ENCODE peak calls at places on chromosomes 6 and 20, in four cellular contexts. A is breast epithelium, X is uterus, E is mammary epithelial cell. P is an unnamed sample. For H3K4me1, the result is how much of the 10 kb centered on the place peaks cover.

GRCh38 chr6:169251822-169252804 is 1.5 kb downstream of the THBS2 start:
- DNase-seq in A (no peak), X (peak), E (no peak), P (no peak)

GRCh38 chr6:105459884-105460283 is 57.0 kb upstream of the PREP start:
- DNase-seq in A (no peak), X (no peak), E (peak), P (no peak)

GRCh38 chr6:11536795-11537194 is 754 bp upstream of the TMEM170B start:
- DNase-seq in A (no peak), X (peak), E (no peak), P (no peak)

GRCh38 chr6:154430494-154430919 is 73.9 kb upstream of the IPCEF1 start:
- DNase-seq in A (no peak), X (no peak), E (no peak), P (no peak)

GRCh38 chr20:57391439-57392129 is 388 bp downstream of the RBM38 start:
- DNase-seq in A (no peak), X (no peak), E (no peak), P (peak)

GRCh38 chr20:58420798-58421496 is 31.9 kb downstream of the VAPB start:
- DNase-seq in A (no peak), X (no peak), E (peak), P (no peak)

GRCh38 chr6:99492137-99492536 is 23.1 kb downstream of the USP45 start:
- DNase-seq in A (no peak), X (no peak), E (no peak), P (no peak)

GRCh38 chr6:36962874-36963273 is 8.3 kb downstream of the PI16 start:
- DNase-seq in A (no peak), X (no peak), E (no peak), P (peak)

GRCh38 chr6:15063253-15063853 is 182.5 kb upstream of the JARID2 start:
- DNase-seq in A (no peak), X (no peak), E (peak), P (peak)

GRCh38 chr20:25194333-25194972 is 1.1 kb upstream of the ENTPD6 start:
- DNase-seq in A (no peak), X (no peak), E (no peak), P (no peak)

GRCh38 chr6:11378639-11379038 is 146.2 kb upstream of the NEDD9 start:
- DNase-seq in A (no peak), X (no peak), E (no peak), P (no peak)

GRCh38 chr6:70241991-70242420 is 60.9 kb downstream of the COL9A1 start:
- DNase-seq in A (no peak), X (no peak), E (no peak), P (no peak)

GRCh38 chr6:169324661-169325459 is 71.2 kb upstream of the THBS2 start:
- DNase-seq in A (no peak), X (no peak), E (no peak), P (no peak)

GRCh38 chr20:61874421-61875068 is 191.1 kb downstream of the TAF4 start:
- DNase-seq in A (peak), X (no peak), E (peak), P (no peak)

GRCh38 chr6:99458319-99458718 is 33.2 kb upstream of the PNISR start:
- DNase-seq in A (no peak), X (no peak), E (peak), P (no peak)

GRCh38 chr20:14959506-14960493 is 622.4 kb upstream of the FLRT3 start:
- DNase-seq in A (no peak), X (no peak), E (peak), P (no peak)

GRCh38 chr6:123014835-123015234 is 18.8 kb downstream of the CLVS2 start:
- DNase-seq in A (no peak), X (no peak), E (no peak), P (no peak)

GRCh38 chr6:121897337-121897760 is 461.9 kb downstream of the GJA1 start:
- DNase-seq in A (no peak), X (no peak), E (peak), P (no peak)

GRCh38 chr20:32465092-32465900 is 107.2 kb downstream of the ASXL1 start:
- DNase-seq in A (peak), X (peak), E (peak), P (peak)

GRCh38 chr6:72617721-72618120 is 4.1 kb upstream of the KCNQ5 start:
- DNase-seq in A (no peak), X (no peak), E (no peak), P (no peak)

GRCh38 chr6:395432-396125 is 4.0 kb downstream of the IRF4 start:
- DNase-seq in A (no peak), X (no peak), E (no peak), P (no peak)

GRCh38 chr20:1463971-1464570 is 2.6 kb downstream of the NSFL1C start:
- DNase-seq in A (no peak), X (no peak), E (peak), P (no peak)

GRCh38 chr20:41748051-41748450 is 129.9 kb upstream of the CHD6 start:
- DNase-seq in A (no peak), X (no peak), E (no peak), P (no peak)

GRCh38 chr6:39664173-39664572 is 61.0 kb downstream of the KIF6 start:
- DNase-seq in A (no peak), X (no peak), E (no peak), P (no peak)

GRCh38 chr6:155123520-155123919 is 128.4 kb downstream of the TIAM2 start:
- DNase-seq in A (no peak), X (no peak), E (no peak), P (no peak)

GRCh38 chr20:38242848-38243449 is 17.6 kb downstream of the KIAA1755 start:
- DNase-seq in A (no peak), X (no peak), E (no peak), P (no peak)

GRCh38 chr6:48061630-48062029 is 49.4 kb downstream of the PTCHD4 start:
- DNase-seq in A (no peak), X (no peak), E (peak), P (no peak)

GRCh38 chr6:75208564-75209431 is 2.9 kb upstream of the COL12A1 start:
- DNase-seq in A (peak), X (peak), E (peak), P (peak)

GRCh38 chr6:16265351-16266341 is 27.3 kb downstream of the GMPR start:
- DNase-seq in A (no peak), X (no peak), E (no peak), P (no peak)

GRCh38 chr6:124530926-124531325 is 431.3 kb upstream of the RNF217 start:
- DNase-seq in A (no peak), X (no peak), E (no peak), P (no peak)

GRCh38 chr6:34486106-34486740 is 20.3 kb downstream of the PACSIN1 start:
- DNase-seq in A (no peak), X (no peak), E (no peak), P (no peak)

GRCh38 chr20:34472246-34472925 is 43.8 kb upstream of the DYNLRB1 start:
- DNase-seq in A (no peak), X (no peak), E (peak), P (no peak)

GRCh38 chr6:43992126-43992663 is 135.1 kb downstream of the MRPL14 start:
- DNase-seq in A (no peak), X (no peak), E (no peak), P (no peak)

GRCh38 chr20:57867181-57867803 is 157.5 kb upstream of the PMEPA1 start:
- DNase-seq in A (no peak), X (no peak), E (no peak), P (no peak)

GRCh38 chr20:12989586-12989985 is 19.2 kb upstream of the SPTLC3 start:
- DNase-seq in A (no peak), X (no peak), E (no peak), P (no peak)

GRCh38 chr6:45952546-45952945 is 63.1 kb downstream of the CLIC5 start:
- DNase-seq in A (no peak), X (no peak), E (no peak), P (no peak)
- H3K27ac ChIP-seq in A (no peak), X (no peak), E (no peak), P (peak)

DNA sequence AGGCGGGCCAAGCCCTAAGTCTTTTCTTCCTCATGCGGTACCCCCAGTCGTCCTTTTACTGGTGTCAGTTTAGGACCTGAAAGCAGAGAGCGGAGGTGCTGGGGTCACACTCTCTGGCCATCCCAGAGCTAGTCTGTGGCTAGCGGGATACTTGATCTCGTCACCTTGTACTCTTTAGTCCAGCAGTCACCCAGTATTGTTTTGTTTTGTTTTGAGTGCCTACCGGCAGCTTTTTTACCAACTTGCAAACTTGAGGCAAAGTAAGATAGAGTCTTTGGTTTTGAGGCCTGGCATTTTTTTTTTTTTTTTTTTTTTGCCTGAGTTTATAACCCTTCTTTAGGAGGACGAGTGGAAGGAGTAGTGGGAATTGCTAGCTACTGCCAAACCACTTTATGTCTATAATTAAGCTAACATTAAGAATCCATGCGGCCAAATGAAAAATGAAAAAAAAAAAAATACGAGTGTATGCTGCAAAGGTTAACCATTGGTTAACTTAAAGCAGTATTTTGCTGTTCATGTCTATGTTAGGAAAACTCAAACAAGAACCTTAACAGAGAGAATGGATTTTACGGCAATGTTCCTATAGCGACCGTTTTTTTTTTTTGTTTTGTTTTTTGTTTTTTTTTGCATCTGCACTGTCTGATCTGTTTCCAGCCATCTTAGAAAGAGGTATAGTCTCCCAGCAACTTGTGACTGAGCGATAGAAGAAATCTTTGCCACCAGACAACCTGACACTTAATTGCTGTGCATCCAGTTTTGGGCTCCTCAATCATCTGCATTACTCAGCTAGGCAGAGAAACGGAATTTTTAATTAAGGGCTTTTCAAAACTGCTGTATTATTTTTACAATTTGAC is 56.8 kb downstream of the FAM217A start:
- DNase-seq in A (no peak), X (no peak), E (no peak), P (no peak)
- H3K4me1 ChIP-seq in A (under half), X (under half), E (under half), P (half or more)

GRCh38 chr6:110950443-110950842 is 8.1 kb upstream of the GTF3C6 start:
- DNase-seq in A (no peak), X (no peak), E (no peak), P (no peak)

GRCh38 chr6:110951986-110952794 is 6.3 kb upstream of the GTF3C6 start:
- DNase-seq in A (no peak), X (no peak), E (peak), P (no peak)

GRCh38 chr6:110946498-110946897 is 12.0 kb upstream of the GTF3C6 start:
- DNase-seq in A (no peak), X (no peak), E (peak), P (no peak)

GRCh38 chr6:110951008-110951407 is 7.5 kb upstream of the GTF3C6 start:
- DNase-seq in A (no peak), X (no peak), E (no peak), P (no peak)

DNA sequence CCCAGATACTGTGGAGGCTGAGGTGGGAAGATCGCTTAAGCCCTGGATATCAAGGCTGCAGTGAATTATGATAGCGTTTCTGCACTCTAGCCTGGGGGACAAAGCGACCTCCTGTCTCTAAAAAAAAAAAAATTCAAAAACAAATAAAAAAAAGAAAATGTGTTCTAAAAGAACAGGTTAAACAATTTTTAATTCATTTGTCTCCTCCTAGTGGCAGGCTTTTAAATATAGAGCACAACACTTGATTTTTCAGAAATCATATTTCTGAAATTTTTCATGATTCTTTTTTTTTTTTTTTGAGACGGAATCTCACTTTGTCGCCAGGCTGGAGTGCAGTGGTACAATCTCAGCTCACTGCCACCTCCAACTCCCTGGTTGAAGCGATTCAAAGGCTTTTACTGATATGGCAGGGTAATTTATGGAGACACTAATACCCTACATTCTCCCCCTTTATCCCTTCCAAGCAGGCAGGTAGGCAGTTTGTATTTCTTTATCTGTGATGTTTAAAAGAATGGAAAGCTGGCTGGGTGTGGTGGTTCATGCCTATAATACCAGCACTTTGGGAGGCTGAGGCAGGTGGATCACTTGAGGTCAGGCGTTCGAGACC is 8.7 kb upstream of the GTF3C6 start:
- DNase-seq in A (no peak), X (no peak), E (no peak), P (no peak)
- H3K27ac ChIP-seq in A (no peak), X (no peak), E (no peak), P (no peak)

DNA sequence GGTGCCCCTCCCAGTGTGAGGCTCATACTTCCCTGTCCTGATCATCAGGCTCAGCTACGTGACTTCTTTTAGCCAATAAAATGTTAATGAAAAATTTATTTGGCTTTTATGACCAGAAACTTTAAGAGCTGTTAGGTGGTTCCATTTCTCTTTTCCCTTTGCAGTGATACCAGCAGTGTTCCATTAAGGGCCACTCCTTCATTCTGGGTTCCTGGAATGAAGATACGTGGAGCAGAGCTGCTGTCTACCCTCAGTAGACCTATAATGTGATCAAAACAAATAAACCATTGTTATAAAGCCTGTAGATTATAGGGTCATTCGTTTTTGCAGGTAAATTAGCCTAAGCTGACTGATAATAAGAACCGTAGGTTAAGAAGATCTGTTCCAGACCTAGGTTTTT is 228.0 kb downstream of the ZFAND3 start:
- DNase-seq in A (no peak), X (no peak), E (no peak), P (no peak)
- H3K4me1 ChIP-seq in A (under half), X (under half), E (under half), P (under half)

GRCh38 chr6:153405926-153406325 is 274.8 kb upstream of the RGS17 start:
- DNase-seq in A (no peak), X (no peak), E (no peak), P (no peak)

DNA sequence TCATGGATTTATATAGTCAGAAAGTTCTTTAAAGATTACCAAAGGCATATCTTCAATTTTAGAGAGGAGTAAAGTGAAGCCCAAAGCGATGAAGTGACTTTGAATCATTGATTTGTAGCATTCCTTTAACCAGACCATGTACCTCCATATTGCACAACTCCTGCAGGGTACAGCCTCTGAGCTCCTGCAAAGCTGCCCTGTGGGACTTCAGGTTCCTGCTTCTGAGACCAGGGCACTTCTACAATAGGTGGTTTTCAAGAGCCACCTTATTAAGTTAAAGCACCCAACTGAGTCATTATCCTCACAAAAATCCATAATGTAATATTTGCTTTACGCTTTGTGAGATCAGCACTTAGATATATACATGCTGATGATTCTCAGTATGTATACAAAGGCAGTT is 270.7 kb upstream of the RGS17 start:
- DNase-seq in A (no peak), X (no peak), E (no peak), P (no peak)
- H3K27ac ChIP-seq in A (no peak), X (no peak), E (no peak), P (no peak)

GRCh38 chr6:118771253-118771652 is 119.9 kb upstream of the CEP85L start:
- DNase-seq in A (no peak), X (no peak), E (peak), P (no peak)

GRCh38 chr6:118770835-118771234 is 119.4 kb upstream of the CEP85L start:
- DNase-seq in A (no peak), X (no peak), E (no peak), P (no peak)

GRCh38 chr6:118770112-118770788 is 118.9 kb upstream of the CEP85L start:
- DNase-seq in A (no peak), X (no peak), E (no peak), P (no peak)

GRCh38 chr6:118768441-118768840 is 117.0 kb upstream of the CEP85L start:
- DNase-seq in A (no peak), X (no peak), E (no peak), P (no peak)

DNA sequence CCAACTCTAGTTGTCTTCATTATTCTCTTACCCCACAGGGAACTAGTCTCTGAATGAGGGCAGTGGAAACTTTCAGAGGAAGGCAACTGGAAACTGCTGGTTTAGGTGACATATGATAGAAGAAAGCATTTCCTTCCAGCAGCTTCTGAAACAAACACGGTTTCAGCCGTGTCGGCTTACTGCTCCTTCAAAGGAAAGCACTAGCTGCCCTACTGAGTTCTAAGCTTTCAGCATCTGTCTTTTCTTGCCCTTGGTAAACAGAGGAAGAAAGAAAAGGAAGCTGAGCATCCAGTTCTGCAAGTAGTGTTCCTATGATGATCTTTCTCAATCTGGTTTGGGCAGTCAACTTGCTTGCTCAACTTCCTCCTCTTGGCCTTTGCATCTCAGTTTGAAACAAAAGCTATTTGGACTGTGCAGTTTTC is 117.5 kb upstream of the CEP85L start:
- DNase-seq in A (no peak), X (no peak), E (peak), P (no peak)
- H3K4me1 ChIP-seq in A (under half), X (under half), E (under half), P (under half)

GRCh38 chr6:159988983-159989454 is 20.1 kb downstream of the IGF2R start:
- DNase-seq in A (no peak), X (no peak), E (no peak), P (no peak)

GRCh38 chr6:159989882-159990480 is 21.1 kb downstream of the IGF2R start:
- DNase-seq in A (no peak), X (no peak), E (peak), P (no peak)

GRCh38 chr6:159995405-159995804 is 26.5 kb downstream of the IGF2R start:
- DNase-seq in A (no peak), X (no peak), E (no peak), P (no peak)

GRCh38 chr6:159989471-159989870 is 20.6 kb downstream of the IGF2R start:
- DNase-seq in A (no peak), X (no peak), E (no peak), P (no peak)

DNA sequence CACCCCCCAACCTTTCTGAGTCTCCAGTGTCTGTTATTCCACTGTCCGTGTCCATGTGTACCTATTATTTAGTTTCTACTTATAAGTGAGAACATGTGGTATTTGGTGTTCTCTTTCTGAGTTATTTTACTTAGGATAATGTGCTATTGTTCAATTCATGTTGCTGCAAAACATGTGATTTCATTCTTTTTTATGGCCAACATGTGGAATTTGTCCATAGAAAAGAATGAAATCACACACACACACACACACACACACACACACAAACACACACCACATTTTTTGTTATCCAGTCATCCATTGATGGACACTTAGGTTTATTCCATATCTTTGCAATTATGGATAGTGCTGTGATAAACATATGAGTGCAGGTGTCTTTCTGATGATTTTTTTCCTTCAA is 23.5 kb downstream of the IGF2R start:
- DNase-seq in A (no peak), X (no peak), E (no peak), P (no peak)
- H3K27ac ChIP-seq in A (no peak), X (no peak), E (no peak), P (no peak)

DNA sequence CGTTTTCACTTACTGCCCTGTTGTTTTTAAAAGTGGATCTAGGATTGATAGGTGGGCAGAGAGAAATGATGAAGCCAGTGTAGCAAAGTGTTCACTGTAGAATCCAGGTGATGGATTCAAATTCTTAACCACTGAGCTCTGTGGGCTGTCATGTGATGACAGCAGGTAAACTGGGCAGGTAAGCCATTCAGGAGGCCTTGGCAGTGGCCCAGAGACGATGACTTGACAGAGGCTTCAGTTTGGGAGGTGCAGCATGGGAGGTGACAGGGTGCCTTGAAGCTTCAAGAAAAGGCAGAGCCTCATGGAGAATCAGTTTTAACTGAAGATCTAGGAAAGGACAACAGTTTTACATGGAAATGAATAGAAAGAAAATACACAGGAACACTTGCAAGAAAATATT is 2.0 kb downstream of the NAA20 start:
- DNase-seq in A (peak), X (no peak), E (peak), P (no peak)
- H3K4me1 ChIP-seq in A (under half), X (under half), E (under half), P (under half)